ENCODE peak calls at places on chromosome 20, in six cellular contexts. O, T, J, A, L and G are unnamed samples.

GRCh38 chr20:32050851-32051556 is 1.0 kb upstream of the HCK start:
- DNase-seq in O (peak; percentile 72), T (no peak), J (no peak), A (peak; percentile 33), L (peak; percentile 85), G (no peak)

GRCh38 chr20:45918182-45918737 is 6.3 kb upstream of the PLTP start:
- DNase-seq in O (no peak), T (no peak), J (peak; percentile 46), A (no peak), L (no peak), G (no peak)

GRCh38 chr20:49480236-49480635 is 2.2 kb downstream of the KCNB1 start:
- DNase-seq in O (no peak), T (no peak), J (no peak), A (no peak), L (no peak), G (no peak)

GRCh38 chr20:45611054-45611453 is 18.5 kb upstream of the WFDC10A start:
- DNase-seq in O (no peak), T (no peak), J (peak; percentile 54), A (no peak), L (no peak), G (no peak)

GRCh38 chr20:64261138-64261537 is 5.6 kb downstream of the PCMTD2 start:
- DNase-seq in O (no peak), T (no peak), J (peak; percentile 1), A (peak; percentile 71), L (no peak), G (no peak)

GRCh38 chr20:52312131-52312729 is 120.7 kb upstream of the ZFP64 start:
- DNase-seq in O (no peak), T (peak; percentile 67), J (peak; percentile 61), A (peak; percentile 68), L (peak; percentile 18), G (no peak)

GRCh38 chr20:1856419-1856818 is 38.8 kb upstream of the SIRPA start:
- DNase-seq in O (no peak), T (no peak), J (no peak), A (no peak), L (no peak), G (no peak)

GRCh38 chr20:24958506-24959385 is 9.7 kb downstream of the CST7 start:
- DNase-seq in O (peak; percentile 39), T (no peak), J (no peak), A (no peak), L (no peak), G (peak; percentile 33)

GRCh38 chr20:18717062-18717461 is 96.5 kb upstream of the SCP2D1 start:
- DNase-seq in O (no peak), T (no peak), J (no peak), A (no peak), L (no peak), G (no peak)

GRCh38 chr20:16701296-16701695 is 28.5 kb upstream of the SNRPB2 start:
- DNase-seq in O (no peak), T (no peak), J (no peak), A (peak; percentile 60), L (peak; percentile 29), G (no peak)

GRCh38 chr20:9608639-9609440 is 94.5 kb downstream of the LAMP5 start:
- DNase-seq in O (no peak), T (no peak), J (no peak), A (no peak), L (peak; percentile 20), G (no peak)

GRCh38 chr20:51525241-51526104 is 17.0 kb downstream of the NFATC2 start:
- DNase-seq in O (no peak), T (no peak), J (no peak), A (no peak), L (no peak), G (no peak)

GRCh38 chr20:51399138-51399890 is 143.2 kb downstream of the NFATC2 start:
- DNase-seq in O (no peak), T (no peak), J (no peak), A (no peak), L (no peak), G (no peak)

GRCh38 chr20:25279403-25279802 is 31.5 kb downstream of the PYGB start:
- DNase-seq in O (no peak), T (no peak), J (peak; percentile 36), A (no peak), L (no peak), G (no peak)